ENCODE peak calls at places on chromosomes 6 and 20, in nine cellular contexts. V, D, K, T, P, R, L, E and J are unnamed samples.

GRCh38 chr6:17039266-17039665 is 62.6 kb upstream of the STMND1 start:
- DNase-seq in V (no peak), D (no peak), K (no peak), T (no peak), P (no peak), R (peak; percentile 20), L (no peak), E (no peak), J (no peak)

GRCh38 chr6:122347251-122347650 is 52.2 kb upstream of the HSF2 start:
- DNase-seq in V (no peak), D (no peak), K (no peak), T (no peak), P (no peak), R (no peak), L (no peak), E (no peak), J (no peak)

GRCh38 chr6:84867521-84867920 is 103.1 kb upstream of the TBX18 start:
- DNase-seq in V (peak; percentile 95), D (no peak), K (no peak), T (peak; percentile 43), P (peak; percentile 57), R (peak; percentile 94), L (no peak), E (no peak), J (peak; percentile 31)

GRCh38 chr6:170188571-170189001 is 102.3 kb downstream of the DLL1 start:
- DNase-seq in V (no peak), D (peak; percentile 1), K (no peak), T (no peak), P (no peak), R (no peak), L (no peak), E (no peak), J (no peak)

GRCh38 chr6:14671261-14671681 is 553.7 kb downstream of the CD83 start:
- DNase-seq in V (peak; percentile 84), D (peak; percentile 85), K (no peak), T (peak; percentile 84), P (peak; percentile 84), R (peak; percentile 70), L (no peak), E (peak; percentile 87), J (peak; percentile 31)

GRCh38 chr20:37380864-37381579 is 35.1 kb downstream of the SRC start:
- DNase-seq in V (no peak), D (no peak), K (no peak), T (no peak), P (no peak), R (no peak), L (no peak), E (peak; percentile 8), J (no peak)

GRCh38 chr6:38404900-38405556 is 234.7 kb downstream of the BTBD9 start:
- DNase-seq in V (peak; percentile 56), D (no peak), K (no peak), T (no peak), P (peak; percentile 87), R (peak; percentile 53), L (no peak), E (no peak), J (no peak)

GRCh38 chr6:16278048-16278724 is 39.8 kb downstream of the GMPR start:
- DNase-seq in V (peak; percentile 26), D (peak; percentile 39), K (no peak), T (no peak), P (peak; percentile 12), R (peak; percentile 33), L (no peak), E (no peak), J (no peak)

GRCh38 chr20:57785720-57786119 is 75.9 kb upstream of the PMEPA1 start:
- DNase-seq in V (no peak), D (no peak), K (no peak), T (no peak), P (no peak), R (no peak), L (no peak), E (no peak), J (no peak)

GRCh38 chr6:134544737-134545136 is 226.8 kb upstream of the SGK1 start:
- DNase-seq in V (no peak), D (no peak), K (no peak), T (no peak), P (no peak), R (no peak), L (no peak), E (no peak), J (no peak)

GRCh38 chr6:47420394-47421371 is 56.9 kb upstream of the CD2AP start:
- DNase-seq in V (peak; percentile 49), D (peak; percentile 65), K (no peak), T (no peak), P (peak; percentile 23), R (peak; percentile 42), L (no peak), E (no peak), J (no peak)

GRCh38 chr20:31485450-31486339 is 10.6 kb downstream of the REM1 start:
- DNase-seq in V (peak; percentile 60), D (peak; percentile 45), K (no peak), T (peak; percentile 64), P (no peak), R (peak; percentile 71), L (no peak), E (peak; percentile 74), J (no peak)

GRCh38 chr6:144119376-144119775 is 24.0 kb upstream of the SF3B5 start:
- DNase-seq in V (no peak), D (no peak), K (no peak), T (no peak), P (no peak), R (no peak), L (no peak), E (no peak), J (no peak)